ENCODE peak calls at places on chromosomes 3 and 15, in ten cellular contexts. One of them, this sample, is unnamed.

GRCh38 chr3:33372218-33373081 is 67.8 kb downstream of the UBP1 start:
- DNase-seq in stimulated activated CD8-positive, alpha-beta memory T cell treated with anti-CD3 and anti-CD28 coated beads, Interleukin-7, amount 100 ng/mL, for 48 hours: no peak
- DNase-seq in NCI-H748 treated with DMSO at 0.1 percent for 48 hours: peak
- DNase-seq in GM03348: peak
- DNase-seq in GM12865: peak
- DNase-seq in A172: peak
- DNase-seq in brain microvascular endothelial cell: peak
- DNase-seq in effector memory CD8-positive, alpha-beta T cell: peak
- DNase-seq in iris pigment epithelial cell: peak
- DNase-seq in HTR-8/SVneo: peak
- DNase-seq in this sample: peak

GRCh38 chr3:157088133-157088488 is 71.8 kb downstream of the CCNL1 start:
- DNase-seq in stimulated activated CD8-positive, alpha-beta memory T cell treated with anti-CD3 and anti-CD28 coated beads, Interleukin-7, amount 100 ng/mL, for 48 hours: no peak
- DNase-seq in NCI-H748 treated with DMSO at 0.1 percent for 48 hours: no peak
- DNase-seq in GM03348: no peak
- DNase-seq in GM12865: no peak
- DNase-seq in A172: peak
- DNase-seq in brain microvascular endothelial cell: no peak
- DNase-seq in effector memory CD8-positive, alpha-beta T cell: no peak
- DNase-seq in iris pigment epithelial cell: no peak
- DNase-seq in HTR-8/SVneo: no peak
- DNase-seq in this sample: no peak

GRCh38 chr3:8593022-8593817 is 51.4 kb downstream of the SSUH2 start:
- DNase-seq in stimulated activated CD8-positive, alpha-beta memory T cell treated with anti-CD3 and anti-CD28 coated beads, Interleukin-7, amount 100 ng/mL, for 48 hours: no peak
- DNase-seq in NCI-H748 treated with DMSO at 0.1 percent for 48 hours: no peak
- DNase-seq in GM03348: peak
- DNase-seq in GM12865: no peak
- DNase-seq in A172: no peak
- DNase-seq in brain microvascular endothelial cell: no peak
- DNase-seq in effector memory CD8-positive, alpha-beta T cell: no peak
- DNase-seq in iris pigment epithelial cell: no peak
- DNase-seq in HTR-8/SVneo: no peak
- DNase-seq in this sample: no peak

GRCh38 chr3:101179637-101180036 is 140.7 kb downstream of the IMPG2 start:
- DNase-seq in stimulated activated CD8-positive, alpha-beta memory T cell treated with anti-CD3 and anti-CD28 coated beads, Interleukin-7, amount 100 ng/mL, for 48 hours: no peak
- DNase-seq in NCI-H748 treated with DMSO at 0.1 percent for 48 hours: no peak
- DNase-seq in GM03348: peak
- DNase-seq in GM12865: no peak
- DNase-seq in A172: no peak
- DNase-seq in brain microvascular endothelial cell: peak
- DNase-seq in effector memory CD8-positive, alpha-beta T cell: no peak
- DNase-seq in iris pigment epithelial cell: peak
- DNase-seq in HTR-8/SVneo: peak
- DNase-seq in this sample: no peak

GRCh38 chr3:27281671-27282150 is 87.5 kb downstream of the NEK10 start:
- DNase-seq in stimulated activated CD8-positive, alpha-beta memory T cell treated with anti-CD3 and anti-CD28 coated beads, Interleukin-7, amount 100 ng/mL, for 48 hours: no peak
- DNase-seq in NCI-H748 treated with DMSO at 0.1 percent for 48 hours: peak
- DNase-seq in GM03348: no peak
- DNase-seq in GM12865: no peak
- DNase-seq in A172: no peak
- DNase-seq in brain microvascular endothelial cell: no peak
- DNase-seq in effector memory CD8-positive, alpha-beta T cell: no peak
- DNase-seq in iris pigment epithelial cell: no peak
- DNase-seq in HTR-8/SVneo: no peak
- DNase-seq in this sample: no peak

GRCh38 chr3:14852721-14853120 is 34.0 kb downstream of the FGD5 start:
- DNase-seq in stimulated activated CD8-positive, alpha-beta memory T cell treated with anti-CD3 and anti-CD28 coated beads, Interleukin-7, amount 100 ng/mL, for 48 hours: no peak
- DNase-seq in NCI-H748 treated with DMSO at 0.1 percent for 48 hours: no peak
- DNase-seq in GM03348: no peak
- DNase-seq in GM12865: no peak
- DNase-seq in A172: no peak
- DNase-seq in brain microvascular endothelial cell: no peak
- DNase-seq in effector memory CD8-positive, alpha-beta T cell: no peak
- DNase-seq in iris pigment epithelial cell: no peak
- DNase-seq in HTR-8/SVneo: no peak
- DNase-seq in this sample: no peak

GRCh38 chr15:92391640-92392039 is 2.0 kb upstream of the ST8SIA2 start:
- DNase-seq in stimulated activated CD8-positive, alpha-beta memory T cell treated with anti-CD3 and anti-CD28 coated beads, Interleukin-7, amount 100 ng/mL, for 48 hours: no peak
- DNase-seq in NCI-H748 treated with DMSO at 0.1 percent for 48 hours: peak
- DNase-seq in GM03348: peak
- DNase-seq in GM12865: peak
- DNase-seq in A172: peak
- DNase-seq in brain microvascular endothelial cell: peak
- DNase-seq in effector memory CD8-positive, alpha-beta T cell: no peak
- DNase-seq in iris pigment epithelial cell: peak
- DNase-seq in HTR-8/SVneo: no peak
- DNase-seq in this sample: no peak

GRCh38 chr3:138434276-138434874 is at the start of gene ESYT3:
- DNase-seq in stimulated activated CD8-positive, alpha-beta memory T cell treated with anti-CD3 and anti-CD28 coated beads, Interleukin-7, amount 100 ng/mL, for 48 hours: peak
- DNase-seq in NCI-H748 treated with DMSO at 0.1 percent for 48 hours: peak
- DNase-seq in GM03348: peak
- DNase-seq in GM12865: no peak
- DNase-seq in A172: no peak
- DNase-seq in brain microvascular endothelial cell: no peak
- DNase-seq in effector memory CD8-positive, alpha-beta T cell: peak
- DNase-seq in iris pigment epithelial cell: peak
- DNase-seq in HTR-8/SVneo: peak
- DNase-seq in this sample: peak

GRCh38 chr3:38605981-38606380 is 43.5 kb downstream of the SCN5A start:
- DNase-seq in stimulated activated CD8-positive, alpha-beta memory T cell treated with anti-CD3 and anti-CD28 coated beads, Interleukin-7, amount 100 ng/mL, for 48 hours: no peak
- DNase-seq in NCI-H748 treated with DMSO at 0.1 percent for 48 hours: no peak
- DNase-seq in GM03348: no peak
- DNase-seq in GM12865: no peak
- DNase-seq in A172: no peak
- DNase-seq in brain microvascular endothelial cell: no peak
- DNase-seq in effector memory CD8-positive, alpha-beta T cell: no peak
- DNase-seq in iris pigment epithelial cell: no peak
- DNase-seq in HTR-8/SVneo: no peak
- DNase-seq in this sample: no peak

GRCh38 chr15:80107774-80108173 is 45.0 kb upstream of the FAH start:
- DNase-seq in stimulated activated CD8-positive, alpha-beta memory T cell treated with anti-CD3 and anti-CD28 coated beads, Interleukin-7, amount 100 ng/mL, for 48 hours: no peak
- DNase-seq in NCI-H748 treated with DMSO at 0.1 percent for 48 hours: no peak
- DNase-seq in GM03348: no peak
- DNase-seq in GM12865: no peak
- DNase-seq in A172: no peak
- DNase-seq in brain microvascular endothelial cell: no peak
- DNase-seq in effector memory CD8-positive, alpha-beta T cell: no peak
- DNase-seq in iris pigment epithelial cell: peak
- DNase-seq in HTR-8/SVneo: no peak
- DNase-seq in this sample: peak

GRCh38 chr3:14170569-14171159 is 7.7 kb downstream of the XPC start:
- DNase-seq in stimulated activated CD8-positive, alpha-beta memory T cell treated with anti-CD3 and anti-CD28 coated beads, Interleukin-7, amount 100 ng/mL, for 48 hours: no peak
- DNase-seq in NCI-H748 treated with DMSO at 0.1 percent for 48 hours: no peak
- DNase-seq in GM03348: peak
- DNase-seq in GM12865: no peak
- DNase-seq in A172: peak
- DNase-seq in brain microvascular endothelial cell: no peak
- DNase-seq in effector memory CD8-positive, alpha-beta T cell: no peak
- DNase-seq in iris pigment epithelial cell: peak
- DNase-seq in HTR-8/SVneo: peak
- DNase-seq in this sample: no peak

GRCh38 chr3:157394361-157394760 is 42.3 kb upstream of the PTX3 start:
- DNase-seq in stimulated activated CD8-positive, alpha-beta memory T cell treated with anti-CD3 and anti-CD28 coated beads, Interleukin-7, amount 100 ng/mL, for 48 hours: no peak
- DNase-seq in NCI-H748 treated with DMSO at 0.1 percent for 48 hours: no peak
- DNase-seq in GM03348: no peak
- DNase-seq in GM12865: no peak
- DNase-seq in A172: no peak
- DNase-seq in brain microvascular endothelial cell: no peak
- DNase-seq in effector memory CD8-positive, alpha-beta T cell: no peak
- DNase-seq in iris pigment epithelial cell: no peak
- DNase-seq in HTR-8/SVneo: no peak
- DNase-seq in this sample: no peak

GRCh38 chr15:61275451-61275850 is 46.3 kb upstream of the RORA start:
- DNase-seq in stimulated activated CD8-positive, alpha-beta memory T cell treated with anti-CD3 and anti-CD28 coated beads, Interleukin-7, amount 100 ng/mL, for 48 hours: no peak
- DNase-seq in NCI-H748 treated with DMSO at 0.1 percent for 48 hours: no peak
- DNase-seq in GM03348: no peak
- DNase-seq in GM12865: no peak
- DNase-seq in A172: no peak
- DNase-seq in brain microvascular endothelial cell: no peak
- DNase-seq in effector memory CD8-positive, alpha-beta T cell: no peak
- DNase-seq in iris pigment epithelial cell: no peak
- DNase-seq in HTR-8/SVneo: no peak
- DNase-seq in this sample: no peak

GRCh38 chr3:98890960-98891910 is 10.3 kb downstream of the DCBLD2 start:
- DNase-seq in stimulated activated CD8-positive, alpha-beta memory T cell treated with anti-CD3 and anti-CD28 coated beads, Interleukin-7, amount 100 ng/mL, for 48 hours: no peak
- DNase-seq in NCI-H748 treated with DMSO at 0.1 percent for 48 hours: no peak
- DNase-seq in GM03348: no peak
- DNase-seq in GM12865: no peak
- DNase-seq in A172: peak
- DNase-seq in brain microvascular endothelial cell: no peak
- DNase-seq in effector memory CD8-positive, alpha-beta T cell: no peak
- DNase-seq in iris pigment epithelial cell: no peak
- DNase-seq in HTR-8/SVneo: no peak
- DNase-seq in this sample: no peak

This sample was measured in heart right ventricle.